ENCODE peak calls at places on chromosome 22, in eight cellular contexts. Q is PC-3; H is upper lobe of right lung; R is neural progenitor cell; P is spleen; X is CD8-positive, alpha-beta T cell; M is MM.1S; J is kidney. U is an unnamed sample.

GRCh38 chr22:45231293-45231692 is 9.4 kb downstream of the KIAA0930 start:
- DNase-seq in Q (no peak), H (no peak), R (no peak), P (no peak), X (no peak), M (no peak), J (no peak), U (no peak)

GRCh38 chr22:33653525-33654063 is 266.7 kb downstream of the LARGE1 start:
- DNase-seq in Q (no peak), H (no peak), R (no peak), P (no peak), X (no peak), M (no peak), J (no peak), U (no peak)

GRCh38 chr22:45207981-45208664 is 32.6 kb downstream of the KIAA0930 start:
- DNase-seq in Q (peak; percentile 79), H (no peak), R (no peak), P (peak; percentile 69), X (no peak), M (no peak), J (peak; percentile 44), U (peak; percentile 76)

GRCh38 chr22:43996170-43996980 is 27.7 kb upstream of the PARVB start:
- DNase-seq in Q (no peak), H (peak; percentile 83), R (no peak), P (peak; percentile 94), X (peak; percentile 82), M (peak; percentile 50), J (peak; percentile 86), U (no peak)

GRCh38 chr22:49305215-49305965 is 522.3 kb downstream of the BRD1 start:
- DNase-seq in Q (peak; percentile 47), H (peak; percentile 83), R (peak; percentile 89), P (peak; percentile 88), X (peak; percentile 78), M (peak; percentile 49), J (no peak), U (no peak)

GRCh38 chr22:41369089-41369745 is 12.5 kb upstream of the TEF start:
- DNase-seq in Q (no peak), H (no peak), R (no peak), P (no peak), X (no peak), M (no peak), J (peak; percentile 72), U (no peak)

GRCh38 chr22:45210174-45210573 is 30.5 kb downstream of the KIAA0930 start:
- DNase-seq in Q (no peak), H (no peak), R (no peak), P (peak; percentile 41), X (no peak), M (no peak), J (peak; percentile 58), U (no peak)

GRCh38 chr22:40042312-40042711 is 47.6 kb downstream of the FAM83F start:
- DNase-seq in Q (no peak), H (no peak), R (no peak), P (no peak), X (no peak), M (no peak), J (no peak), U (no peak)

GRCh38 chr22:31230155-31230870 is 18.2 kb downstream of the LIMK2 start:
- DNase-seq in Q (no peak), H (no peak), R (no peak), P (no peak), X (no peak), M (no peak), J (no peak), U (no peak)

GRCh38 chr22:40637181-40638150 is 947 bp upstream of the MRTFA start:
- DNase-seq in Q (peak; percentile 7), H (peak; percentile 71), R (no peak), P (peak; percentile 89), X (no peak), M (peak; percentile 44), J (no peak), U (no peak)

GRCh38 chr22:28051787-28052356 is 132.8 kb upstream of the PITPNB start:
- DNase-seq in Q (peak; percentile 63), H (peak; percentile 82), R (peak; percentile 86), P (no peak), X (no peak), M (no peak), J (no peak), U (peak; percentile 59)

GRCh38 chr22:19646383-19646782 is 67.9 kb upstream of the SEPTIN5 start:
- DNase-seq in Q (no peak), H (no peak), R (no peak), P (no peak), X (no peak), M (no peak), J (no peak), U (no peak)

GRCh38 chr22:45318558-45319318 is 9.0 kb downstream of the FAM118A start:
- DNase-seq in Q (no peak), H (no peak), R (peak; percentile 32), P (no peak), X (peak; percentile 63), M (no peak), J (no peak), U (no peak)

GRCh38 chr22:38955926-38956325 is 1.5 kb upstream of the APOBEC3A start:
- DNase-seq in Q (no peak), H (no peak), R (no peak), P (peak; percentile 74), X (no peak), M (no peak), J (peak; percentile 62), U (no peak)

GRCh38 chr22:38957808-38958207 is 399 bp downstream of the APOBEC3A start:
- DNase-seq in Q (no peak), H (no peak), R (no peak), P (no peak), X (no peak), M (no peak), J (no peak), U (no peak)

GRCh38 chr22:38958359-38958943 is 1.0 kb downstream of the APOBEC3A start:
- DNase-seq in Q (no peak), H (no peak), R (no peak), P (no peak), X (no peak), M (no peak), J (no peak), U (no peak)

GRCh38 chr22:38956551-38956950 is 858 bp upstream of the APOBEC3A start:
- DNase-seq in Q (no peak), H (no peak), R (no peak), P (peak; percentile 72), X (no peak), M (no peak), J (peak; percentile 64), U (no peak)

DNA sequence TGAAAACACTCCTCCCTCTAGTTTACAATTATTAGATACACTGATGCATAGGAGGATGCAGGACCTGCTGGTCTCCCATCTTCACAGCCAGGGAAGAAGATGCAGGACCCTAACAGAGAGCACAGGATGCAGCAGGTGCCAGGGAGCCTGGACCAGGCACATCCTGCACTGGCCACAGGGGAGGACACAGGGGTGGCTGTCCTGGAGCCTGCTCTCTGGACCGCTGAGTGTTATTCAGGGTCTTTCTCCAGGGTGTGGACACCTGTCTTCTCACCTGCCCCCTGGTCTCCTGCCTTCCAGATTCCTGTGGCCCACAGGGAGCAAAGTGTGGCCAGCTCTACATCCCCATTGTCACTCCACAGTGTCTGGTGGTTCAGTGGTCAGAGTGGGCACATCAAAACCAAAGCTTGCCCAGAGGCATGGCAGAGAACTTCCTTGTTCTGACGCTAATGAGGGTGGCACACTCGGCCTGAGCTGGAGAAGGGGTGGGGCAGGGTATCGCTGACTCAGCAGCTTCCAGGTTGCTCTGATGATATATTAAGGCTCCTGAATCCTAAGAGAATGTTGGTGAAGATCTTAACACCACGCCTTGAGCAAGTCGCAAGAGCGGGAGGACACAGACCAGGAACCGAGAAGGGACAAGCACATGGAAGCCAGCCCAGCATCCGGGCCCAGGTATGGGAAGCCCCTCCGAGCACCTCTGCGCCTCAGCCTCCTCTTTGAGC is at the start of gene APOBEC3A:
- DNase-seq in Q (no peak), H (no peak), R (no peak), P (peak; percentile 86), X (no peak), M (no peak), J (peak; percentile 77), U (no peak)
- TF ChIP-seq CTCF in Q (no peak), H (no peak), R (no peak), P (no peak), X (no peak), M (no peak), J (no peak), U (no peak)

DNA sequence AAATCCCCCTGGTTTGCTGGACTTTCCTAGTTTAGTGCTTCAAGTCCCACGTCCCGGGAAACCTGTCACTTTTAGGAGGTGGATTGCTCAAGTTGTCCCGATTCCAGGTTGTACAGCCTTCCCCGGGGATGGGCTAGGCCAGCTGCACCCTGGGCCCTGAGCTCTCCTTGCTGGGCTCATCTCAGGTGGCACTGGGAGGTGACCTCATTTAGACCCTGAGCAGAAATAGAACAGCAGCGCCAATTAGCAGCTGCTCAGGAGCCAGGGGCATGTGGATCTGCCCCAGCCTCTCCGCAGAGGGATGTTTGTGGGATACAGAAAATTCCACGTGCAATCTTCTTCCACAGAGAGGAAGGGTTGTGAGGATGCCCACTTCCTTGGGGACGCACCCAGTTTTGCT is 9.6 kb upstream of the CERK start:
- DNase-seq in Q (no peak), H (no peak), R (no peak), P (no peak), X (no peak), M (no peak), J (peak; percentile 37), U (no peak)
- H3K27ac ChIP-seq in Q (no peak overlapping the region), H (no peak overlapping the region), R (no peak overlapping the region), P (no peak overlapping the region), X (no peak overlapping the region), M (no peak overlapping the region), J (no peak overlapping the region), U (no peak overlapping the region)

DNA sequence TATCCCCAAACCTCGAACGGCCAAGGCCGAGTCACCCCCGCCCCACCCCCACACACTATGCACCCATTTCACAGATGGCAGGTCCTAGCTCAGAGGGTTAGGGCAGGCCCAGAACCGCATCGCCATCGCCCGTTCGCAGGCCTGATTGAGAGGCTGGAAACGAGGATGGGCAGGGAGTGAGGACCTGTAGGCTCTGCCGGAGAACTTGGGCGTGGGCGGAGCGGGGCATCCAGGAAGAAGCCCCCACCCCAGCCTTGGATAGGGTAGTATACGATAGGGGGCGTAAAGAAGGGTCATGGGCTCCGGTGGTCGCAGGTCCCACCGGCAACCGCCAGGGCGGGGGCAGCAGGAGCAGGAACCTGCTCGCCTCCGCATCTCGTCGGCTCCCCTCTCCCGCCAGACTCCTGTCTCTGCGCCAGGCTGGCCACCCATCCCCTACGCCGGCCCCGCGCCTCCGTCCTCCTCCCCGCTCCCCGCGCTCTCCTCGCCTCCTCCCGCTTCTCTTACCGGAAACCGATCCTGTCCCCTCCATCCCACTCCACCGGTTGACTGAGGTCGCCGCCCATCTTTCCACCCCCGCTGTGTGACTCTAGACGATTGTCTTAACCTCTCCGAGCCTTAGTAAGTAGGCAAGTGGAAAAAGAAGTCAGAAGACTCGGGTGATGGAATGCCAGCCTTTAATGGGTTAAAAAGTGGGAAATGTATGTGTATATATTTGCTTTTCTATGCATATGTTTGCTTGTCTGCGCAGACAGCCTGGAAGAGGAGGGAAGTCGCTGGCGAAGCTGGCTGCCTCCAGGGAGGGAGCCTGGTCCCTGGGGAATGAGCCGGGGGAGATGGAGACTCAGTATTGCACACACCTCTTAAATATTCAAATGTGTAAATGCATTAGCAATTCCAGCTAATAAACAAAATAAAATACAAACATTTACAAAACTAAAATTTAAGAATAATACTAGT is 52.8 kb downstream of the CYTH4 start:
- DNase-seq in Q (peak; percentile 44), H (no peak), R (peak; percentile 78), P (no peak), X (no peak), M (no peak), J (no peak), U (no peak)
- H3K4me3 ChIP-seq in Q (peak overlapping the region; percentile 57), H (no peak overlapping the region), R (peak overlapping the region; percentile 36), P (no peak overlapping the region), X (no peak overlapping the region), M (no peak overlapping the region), J (no peak overlapping the region), U (peak overlapping the region; percentile 27)

GRCh38 chr22:17009640-17010291 is 1.7 kb upstream of the GAB4 start:
- DNase-seq in Q (no peak), H (peak; percentile 57), R (no peak), P (no peak), X (no peak), M (no peak), J (no peak), U (no peak)
- TF ChIP-seq CTCF in Q (no peak), H (no peak), R (peak; percentile 17), P (no peak), X (no peak), M (peak; percentile 3), J (no peak), U (no peak)